ENCODE peak calls at places on chromosome 17, in five cellular contexts. One of them, this sample, is unnamed.

GRCh38 chr17:74125160-74125559 is 78.3 kb upstream of the RPL38 start:
- DNase-seq in stimulated activated CD4-positive, alpha-beta T cell treated with anti-CD3 and anti-CD28 coated beads, Interleukin-1b, Interleukin-23, amount 100 ng/mL, for 1 hour: no peak
- DNase-seq in SW 1271: no peak
- DNase-seq in stimulated activated CD8-positive, alpha-beta memory T cell treated with anti-CD3 and anti-CD28 coated beads, Interleukin-12 subunit alpha, Interleukin-12 subunit beta, amount 100 ng/mL, for 1 hour: no peak
- DNase-seq in astrocyte of the spinal cord: no peak
- DNase-seq in this sample: no peak

GRCh38 chr17:9702916-9703780 is 57.8 kb downstream of the USP43 start:
- DNase-seq in stimulated activated CD4-positive, alpha-beta T cell treated with anti-CD3 and anti-CD28 coated beads, Interleukin-1b, Interleukin-23, amount 100 ng/mL, for 1 hour: no peak
- DNase-seq in SW 1271: no peak
- DNase-seq in stimulated activated CD8-positive, alpha-beta memory T cell treated with anti-CD3 and anti-CD28 coated beads, Interleukin-12 subunit alpha, Interleukin-12 subunit beta, amount 100 ng/mL, for 1 hour: no peak
- DNase-seq in astrocyte of the spinal cord: no peak
- DNase-seq in this sample: no peak

GRCh38 chr17:47120521-47121095 is 68.5 kb downstream of the CDC27 start:
- DNase-seq in stimulated activated CD4-positive, alpha-beta T cell treated with anti-CD3 and anti-CD28 coated beads, Interleukin-1b, Interleukin-23, amount 100 ng/mL, for 1 hour: no peak
- DNase-seq in SW 1271: no peak
- DNase-seq in stimulated activated CD8-positive, alpha-beta memory T cell treated with anti-CD3 and anti-CD28 coated beads, Interleukin-12 subunit alpha, Interleukin-12 subunit beta, amount 100 ng/mL, for 1 hour: no peak
- DNase-seq in astrocyte of the spinal cord: peak
- DNase-seq in this sample: peak

GRCh38 chr17:77089118-77089477 is 51.7 kb upstream of the SEC14L1 start:
- DNase-seq in stimulated activated CD4-positive, alpha-beta T cell treated with anti-CD3 and anti-CD28 coated beads, Interleukin-1b, Interleukin-23, amount 100 ng/mL, for 1 hour: no peak
- DNase-seq in SW 1271: no peak
- DNase-seq in stimulated activated CD8-positive, alpha-beta memory T cell treated with anti-CD3 and anti-CD28 coated beads, Interleukin-12 subunit alpha, Interleukin-12 subunit beta, amount 100 ng/mL, for 1 hour: no peak
- DNase-seq in astrocyte of the spinal cord: no peak
- DNase-seq in this sample: no peak

GRCh38 chr17:65366102-65366844 is 195.2 kb downstream of the AXIN2 start:
- DNase-seq in stimulated activated CD4-positive, alpha-beta T cell treated with anti-CD3 and anti-CD28 coated beads, Interleukin-1b, Interleukin-23, amount 100 ng/mL, for 1 hour: no peak
- DNase-seq in SW 1271: no peak
- DNase-seq in stimulated activated CD8-positive, alpha-beta memory T cell treated with anti-CD3 and anti-CD28 coated beads, Interleukin-12 subunit alpha, Interleukin-12 subunit beta, amount 100 ng/mL, for 1 hour: no peak
- DNase-seq in astrocyte of the spinal cord: no peak
- DNase-seq in this sample: no peak

GRCh38 chr17:142102-142661 is 4.8 kb downstream of the SCGB1C2 start:
- DNase-seq in stimulated activated CD4-positive, alpha-beta T cell treated with anti-CD3 and anti-CD28 coated beads, Interleukin-1b, Interleukin-23, amount 100 ng/mL, for 1 hour: no peak
- DNase-seq in SW 1271: no peak
- DNase-seq in stimulated activated CD8-positive, alpha-beta memory T cell treated with anti-CD3 and anti-CD28 coated beads, Interleukin-12 subunit alpha, Interleukin-12 subunit beta, amount 100 ng/mL, for 1 hour: no peak
- DNase-seq in astrocyte of the spinal cord: peak
- DNase-seq in this sample: peak

GRCh38 chr17:47831934-47832327 is 461 bp downstream of the LRRC46 start:
- DNase-seq in stimulated activated CD4-positive, alpha-beta T cell treated with anti-CD3 and anti-CD28 coated beads, Interleukin-1b, Interleukin-23, amount 100 ng/mL, for 1 hour: no peak
- DNase-seq in SW 1271: no peak
- DNase-seq in stimulated activated CD8-positive, alpha-beta memory T cell treated with anti-CD3 and anti-CD28 coated beads, Interleukin-12 subunit alpha, Interleukin-12 subunit beta, amount 100 ng/mL, for 1 hour: no peak
- DNase-seq in astrocyte of the spinal cord: no peak
- DNase-seq in this sample: no peak

GRCh38 chr17:69358688-69359596 is 32.0 kb upstream of the ABCA5 start:
- DNase-seq in stimulated activated CD4-positive, alpha-beta T cell treated with anti-CD3 and anti-CD28 coated beads, Interleukin-1b, Interleukin-23, amount 100 ng/mL, for 1 hour: no peak
- DNase-seq in SW 1271: no peak
- DNase-seq in stimulated activated CD8-positive, alpha-beta memory T cell treated with anti-CD3 and anti-CD28 coated beads, Interleukin-12 subunit alpha, Interleukin-12 subunit beta, amount 100 ng/mL, for 1 hour: no peak
- DNase-seq in astrocyte of the spinal cord: no peak
- DNase-seq in this sample: no peak

GRCh38 chr17:38672788-38673713 is 1.7 kb downstream of the EPOP start:
- DNase-seq in stimulated activated CD4-positive, alpha-beta T cell treated with anti-CD3 and anti-CD28 coated beads, Interleukin-1b, Interleukin-23, amount 100 ng/mL, for 1 hour: no peak
- DNase-seq in SW 1271: no peak
- DNase-seq in stimulated activated CD8-positive, alpha-beta memory T cell treated with anti-CD3 and anti-CD28 coated beads, Interleukin-12 subunit alpha, Interleukin-12 subunit beta, amount 100 ng/mL, for 1 hour: no peak
- DNase-seq in astrocyte of the spinal cord: no peak
- DNase-seq in this sample: no peak

GRCh38 chr17:68228817-68229570 is 18.8 kb upstream of the AMZ2 start:
- DNase-seq in stimulated activated CD4-positive, alpha-beta T cell treated with anti-CD3 and anti-CD28 coated beads, Interleukin-1b, Interleukin-23, amount 100 ng/mL, for 1 hour: no peak
- DNase-seq in SW 1271: no peak
- DNase-seq in stimulated activated CD8-positive, alpha-beta memory T cell treated with anti-CD3 and anti-CD28 coated beads, Interleukin-12 subunit alpha, Interleukin-12 subunit beta, amount 100 ng/mL, for 1 hour: no peak
- DNase-seq in astrocyte of the spinal cord: no peak
- DNase-seq in this sample: no peak

GRCh38 chr17:80657561-80657960 is 112.9 kb downstream of the RPTOR start:
- DNase-seq in stimulated activated CD4-positive, alpha-beta T cell treated with anti-CD3 and anti-CD28 coated beads, Interleukin-1b, Interleukin-23, amount 100 ng/mL, for 1 hour: no peak
- DNase-seq in SW 1271: no peak
- DNase-seq in stimulated activated CD8-positive, alpha-beta memory T cell treated with anti-CD3 and anti-CD28 coated beads, Interleukin-12 subunit alpha, Interleukin-12 subunit beta, amount 100 ng/mL, for 1 hour: no peak
- DNase-seq in astrocyte of the spinal cord: no peak
- DNase-seq in this sample: no peak